ENCODE peak calls at places on chromosomes 13 and 19, in nine cellular contexts. R is colonic mucosa; V is brain microvascular endothelial cell; S is neuronal stem cell; F is A549; H is heart right ventricle; L is DND-41; N is breast epithelium; Z is naive thymus-derived CD4-positive, alpha-beta T cell. T is an unnamed sample.

GRCh38 chr19:56155124-56155687 is 14.1 kb downstream of the ZNF444 start:
- DNase-seq in L (no peak), V (no peak), N (no peak), R (no peak), S (no peak), H (no peak), Z (no peak), F (peak), T (no peak)

GRCh38 chr13:27261376-27261775 is 9.3 kb upstream of the RASL11A start:
- DNase-seq in S (no peak), R (no peak), F (no peak), V (no peak), Z (no peak), L (no peak), N (no peak), H (no peak), T (no peak)

GRCh38 chr19:41584931-41585330 is 9.0 kb downstream of the CEACAM21 start:
- DNase-seq in Z (no peak), L (no peak), S (no peak), F (no peak), R (no peak), V (no peak), H (no peak), N (no peak), T (no peak)

GRCh38 chr19:48826606-48827020 is 9.7 kb downstream of the HSD17B14 start:
- DNase-seq in H (no peak), L (no peak), S (no peak), F (no peak), V (no peak), R (peak), Z (no peak), N (no peak), T (no peak)

GRCh38 chr13:99067160-99067985 is 89.5 kb upstream of the DOCK9 start:
- DNase-seq in F (peak), N (no peak), R (no peak), H (no peak), S (no peak), L (no peak), Z (no peak), V (peak), T (no peak)

GRCh38 chr13:98672947-98673545 is 79.4 kb downstream of the SLC15A1 start:
- DNase-seq in N (peak), L (peak), S (peak), Z (peak), V (peak), H (peak), F (peak), R (peak), T (peak)

GRCh38 chr13:35787937-35788336 is 311.4 kb upstream of the MAB21L1 start:
- DNase-seq in S (no peak), V (no peak), N (no peak), F (no peak), R (no peak), L (no peak), Z (no peak), H (no peak), T (no peak)

GRCh38 chr13:23752111-23753001 is 136.8 kb downstream of the MIPEP start:
- DNase-seq in H (no peak), L (no peak), N (no peak), S (no peak), F (no peak), V (no peak), R (no peak), Z (no peak), T (no peak)

GRCh38 chr19:6064016-6064702 is 46.1 kb downstream of the RFX2 start:
- DNase-seq in L (no peak), N (peak), S (no peak), V (no peak), Z (no peak), R (no peak), H (no peak), F (no peak), T (no peak)

GRCh38 chr19:37334179-37335071 is 36.5 kb upstream of the ZNF527 start:
- DNase-seq in F (no peak), V (peak), L (peak), N (peak), Z (peak), R (peak), S (peak), H (peak), T (peak)

GRCh38 chr13:28885191-28885590 is 65.1 kb downstream of the MTUS2 start:
- DNase-seq in N (no peak), L (no peak), Z (no peak), V (no peak), R (no peak), H (no peak), F (no peak), S (no peak), T (no peak)

GRCh38 chr19:7665076-7665475 is 3.8 kb upstream of the RETN start:
- DNase-seq in L (no peak), V (no peak), R (no peak), S (no peak), Z (no peak), N (no peak), H (no peak), F (no peak), T (no peak)

GRCh38 chr13:35703061-35703460 is 226.6 kb upstream of the MAB21L1 start:
- DNase-seq in F (no peak), S (no peak), L (no peak), V (no peak), N (no peak), Z (no peak), R (no peak), H (no peak), T (no peak)

GRCh38 chr19:13122275-13122878 is 4.3 kb downstream of the NACC1 start:
- DNase-seq in V (peak), N (no peak), S (no peak), F (no peak), Z (no peak), R (no peak), H (no peak), L (no peak), T (no peak)

GRCh38 chr13:113737803-113738202 is 21.2 kb upstream of the TMEM255B start:
- DNase-seq in F (no peak), S (no peak), V (no peak), H (no peak), L (no peak), R (no peak), Z (no peak), N (no peak), T (no peak)

GRCh38 chr13:26024558-26024957 is 27.3 kb downstream of the SHISA2 start:
- DNase-seq in R (no peak), F (no peak), L (no peak), N (no peak), S (no peak), H (no peak), V (peak), Z (no peak), T (no peak)

GRCh38 chr13:78102121-78102677 is 183.6 kb upstream of the EDNRB start:
- DNase-seq in Z (no peak), N (no peak), S (no peak), F (no peak), R (peak), H (peak), L (no peak), V (peak), T (no peak)

GRCh38 chr19:40745402-40745780 is 4.9 kb downstream of the ACTMAP start:
- DNase-seq in R (no peak), S (no peak), V (peak), Z (no peak), H (no peak), N (no peak), L (no peak), F (no peak), T (no peak)

GRCh38 chr19:1251233-1251502 is 2.8 kb downstream of the MIDN start:
- DNase-seq in S (no peak), F (no peak), Z (peak), L (peak), N (no peak), H (peak), R (peak), V (peak), T (no peak)

GRCh38 chr19:32058131-32058530 is 287.3 kb upstream of the ZNF507 start:
- DNase-seq in S (no peak), N (no peak), V (no peak), L (no peak), R (no peak), F (no peak), H (no peak), Z (no peak), T (no peak)

GRCh38 chr13:100987993-100988392 is 313.4 kb upstream of the TMTC4 start:
- DNase-seq in H (no peak), N (no peak), S (peak), V (peak), Z (no peak), F (no peak), L (no peak), R (no peak), T (no peak)

GRCh38 chr13:74074723-74075122 is 59.5 kb downstream of the KLF12 start:
- DNase-seq in H (no peak), Z (no peak), V (peak), S (no peak), L (no peak), R (no peak), N (no peak), F (no peak), T (no peak)

GRCh38 chr13:67841071-67841470 is 610.9 kb upstream of the PCDH9 start:
- DNase-seq in V (no peak), L (no peak), S (no peak), F (no peak), H (no peak), N (no peak), Z (no peak), R (no peak), T (no peak)

GRCh38 chr13:35729926-35730627 is 253.6 kb upstream of the MAB21L1 start:
- DNase-seq in V (no peak), N (no peak), S (no peak), H (peak), Z (no peak), L (no peak), F (no peak), R (no peak), T (no peak)

GRCh38 chr19:38388310-38389100 is at the start of gene SPRED3:
- DNase-seq in S (no peak), N (no peak), Z (no peak), R (no peak), H (no peak), V (no peak), F (peak), L (no peak), T (no peak)

GRCh38 chr19:7722231-7722651 is 9.7 kb downstream of the CLEC4G start:
- DNase-seq in F (no peak), L (no peak), Z (no peak), R (no peak), S (no peak), N (no peak), V (no peak), H (no peak), T (no peak)

GRCh38 chr19:13260883-13261653 is 110.9 kb downstream of the IER2 start:
- DNase-seq in S (no peak), V (peak), Z (no peak), N (no peak), H (no peak), R (no peak), L (no peak), F (peak), T (no peak)

GRCh38 chr19:1276620-1277007 is 1.3 kb downstream of the FAM174C start:
- DNase-seq in V (no peak), R (peak), L (no peak), N (no peak), S (no peak), Z (peak), F (no peak), H (no peak), T (no peak)

GRCh38 chr19:35959968-35960320 is 23.8 kb downstream of the LRFN3 start:
- DNase-seq in H (no peak), V (no peak), R (no peak), F (no peak), Z (no peak), N (no peak), L (no peak), S (no peak), T (no peak)
- H3K4me3 ChIP-seq in H (no peak), V (no peak), R (no peak), F (no peak), Z (peak), N (no peak), L (no peak), S (no peak), T (peak)

GRCh38 chr13:31274345-31274870 is 74.6 kb downstream of the B3GLCT start:
- DNase-seq in S (no peak), F (no peak), H (peak), N (no peak), R (no peak), Z (no peak), V (peak), L (no peak), T (no peak)
- H3K27ac ChIP-seq in S (no peak), F (no peak), H (no peak), N (no peak), R (no peak), Z (no peak), V (peak), L (no peak), T (no peak)

GRCh38 chr13:111064661-111065060 is 50.4 kb upstream of the ARHGEF7 start:
- DNase-seq in L (no peak), S (no peak), R (no peak), V (no peak), Z (no peak), F (no peak), N (no peak), H (no peak), T (no peak)

GRCh38 chr13:111065698-111066097 is 49.4 kb upstream of the ARHGEF7 start:
- DNase-seq in N (no peak), S (no peak), V (no peak), H (no peak), L (no peak), Z (no peak), R (no peak), F (no peak), T (no peak)

GRCh38 chr13:111062305-111062704 is 52.8 kb upstream of the ARHGEF7 start:
- DNase-seq in L (no peak), H (no peak), Z (no peak), R (no peak), V (no peak), S (no peak), N (no peak), F (no peak), T (no peak)

GRCh38 chr13:111066544-111066943 is 48.6 kb upstream of the ARHGEF7 start:
- DNase-seq in N (no peak), H (no peak), R (no peak), L (no peak), V (no peak), F (no peak), Z (no peak), S (no peak), T (no peak)

DNA sequence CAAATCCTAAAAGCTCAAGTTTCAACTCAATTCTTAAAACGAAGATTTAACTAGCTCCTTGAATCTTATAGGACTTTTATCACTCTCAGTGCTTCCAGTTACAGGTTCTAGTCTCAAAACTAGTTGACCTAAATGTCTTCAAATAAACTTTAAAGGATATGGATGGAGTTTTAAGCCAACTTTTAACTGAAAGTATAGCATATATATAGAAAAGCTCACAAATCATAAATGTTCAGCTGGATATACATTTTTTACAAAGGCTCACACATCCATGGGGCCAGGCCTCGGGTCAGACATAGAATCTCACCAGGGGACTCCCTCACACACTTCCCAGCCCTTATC is 47.1 kb upstream of the ARHGEF7 start:
- DNase-seq in F (no peak), R (no peak), N (no peak), Z (no peak), L (no peak), H (no peak), V (no peak), S (no peak), T (no peak)
- H3K4me3 ChIP-seq in F (peak), R (peak), N (no peak), Z (no peak), L (no peak), H (peak), V (no peak), S (no peak), T (peak)

GRCh38 chr19:10533656-10534386 is 9.9 kb upstream of the ATG4D start:
- DNase-seq in N (no peak), H (no peak), S (no peak), V (peak), L (no peak), Z (no peak), R (no peak), F (no peak), T (no peak)
- H3K27ac ChIP-seq in N (no peak), H (no peak), S (no peak), V (peak), L (no peak), Z (no peak), R (no peak), F (no peak), T (no peak)

GRCh38 chr19:39412100-39412866 is at the start of gene PLEKHG2:
- DNase-seq in R (peak), L (peak), Z (peak), H (peak), N (peak), S (peak), V (peak), F (peak), T (peak)

GRCh38 chr19:39415111-39416046 is 2.9 kb downstream of the PLEKHG2 start:
- DNase-seq in L (no peak), F (no peak), V (no peak), H (no peak), Z (no peak), N (no peak), S (no peak), R (peak), T (no peak)

GRCh38 chr19:39413269-39413902 is 917 bp downstream of the PLEKHG2 start:
- DNase-seq in N (no peak), F (peak), L (peak), S (no peak), V (no peak), H (peak), R (peak), Z (no peak), T (no peak)

GRCh38 chr19:39412867-39413268 is 399 bp downstream of the PLEKHG2 start:
- DNase-seq in V (no peak), H (no peak), F (no peak), R (no peak), S (no peak), L (no peak), N (no peak), Z (no peak), T (no peak)

DNA sequence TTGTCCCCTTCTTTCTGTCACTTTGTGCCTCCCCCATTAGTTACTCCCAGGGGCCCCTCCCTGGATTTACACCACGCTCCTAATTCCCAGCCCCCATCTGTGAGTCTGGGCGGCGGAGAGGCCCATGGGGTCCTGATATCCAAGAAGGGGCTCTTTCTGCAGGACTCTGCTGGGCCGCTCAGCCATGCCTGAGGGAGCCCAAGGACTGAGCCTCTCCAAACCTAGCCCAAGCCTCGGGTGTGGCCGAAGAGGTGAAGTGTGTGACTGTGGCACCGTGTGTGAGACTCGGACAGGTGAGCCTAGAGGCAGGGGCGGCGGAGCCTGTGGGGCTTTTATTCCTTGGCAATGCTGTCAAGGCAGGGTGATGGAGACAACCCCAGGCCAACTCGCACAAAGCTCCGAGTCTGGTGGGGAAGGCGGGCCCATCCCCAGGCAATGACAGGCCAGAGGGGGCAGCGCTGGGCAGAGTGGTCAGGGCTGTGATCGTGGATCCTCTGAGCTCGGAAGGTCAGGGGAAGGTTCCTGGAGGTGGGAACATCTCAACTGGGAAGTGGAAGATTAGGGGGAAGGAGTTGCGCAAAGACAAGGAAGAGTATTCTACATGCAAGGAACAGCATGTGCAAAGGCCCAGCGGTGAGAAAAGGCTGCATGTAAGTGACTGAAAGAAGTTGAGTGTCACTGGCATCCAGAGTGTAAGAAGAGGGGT is 1.6 kb downstream of the PLEKHG2 start:
- DNase-seq in R (peak), V (no peak), S (no peak), F (peak), L (no peak), Z (no peak), N (no peak), H (no peak), T (no peak)
- H3K4me3 ChIP-seq in R (peak), V (peak), S (peak), F (peak), L (peak), Z (peak), N (peak), H (peak), T (peak)

GRCh38 chr19:58550362-58551122 is 4.4 kb downstream of the CHMP2A start:
- DNase-seq in V (no peak), N (no peak), R (no peak), L (peak), Z (no peak), H (no peak), F (no peak), S (no peak), T (no peak)
- H3K27ac ChIP-seq in V (no peak), N (no peak), R (no peak), L (no peak), Z (no peak), H (no peak), F (no peak), S (no peak), T (no peak)